ENCODE peak calls at places on chromosomes 2 and 18, in eight cellular contexts. L is Peyer's patch, V is ascending aorta, T is HCT116, R is AG04450, I is heart right ventricle, Z is spleen, J is cardiac muscle cell. P is an unnamed sample.

GRCh38 chr18:55261253-55261652 is 302.0 kb upstream of the CCDC68 start:
- DNase-seq in J (no peak), T (no peak), I (no peak), Z (no peak), L (no peak), V (no peak), R (no peak), P (no peak)

GRCh38 chr2:158772306-158773078 is 22.6 kb upstream of the DAPL1 start:
- DNase-seq in L (no peak), I (no peak), Z (no peak), V (no peak), T (no peak), J (no peak), R (no peak), P (peak; percentile 91)

GRCh38 chr2:98669675-98670074 is 61.3 kb downstream of the MGAT4A start:
- DNase-seq in V (no peak), T (no peak), J (peak; percentile 25), L (no peak), I (no peak), R (no peak), Z (no peak), P (no peak)

GRCh38 chr2:194327196-194327888 is 1329.7 kb upstream of the SLC39A10 start:
- DNase-seq in R (no peak), Z (no peak), T (no peak), I (no peak), V (no peak), L (no peak), J (no peak), P (no peak)

GRCh38 chr2:54336136-54336976 is 80.3 kb upstream of the TSPYL6 start:
- DNase-seq in I (no peak), L (no peak), J (peak; percentile 50), Z (no peak), V (no peak), T (no peak), R (peak; percentile 66), P (no peak)

GRCh38 chr2:98565286-98565860 is 42.9 kb downstream of the COA5 start:
- DNase-seq in J (no peak), T (no peak), I (no peak), V (no peak), R (no peak), L (no peak), Z (no peak), P (no peak)

GRCh38 chr2:71254078-71254477 is 27.2 kb upstream of the PAIP2B start:
- DNase-seq in V (no peak), J (no peak), I (no peak), Z (no peak), T (no peak), L (no peak), R (no peak), P (no peak)

GRCh38 chr2:464562-465309 is 176.8 kb upstream of the ALKAL2 start:
- DNase-seq in T (no peak), L (no peak), R (no peak), Z (no peak), J (no peak), I (no peak), V (no peak), P (no peak)

GRCh38 chr18:54382076-54382475 is 24.4 kb downstream of the C18orf54 start:
- DNase-seq in I (no peak), J (no peak), L (no peak), T (no peak), V (no peak), Z (no peak), R (no peak), P (no peak)

GRCh38 chr2:212737773-212738172 is 199.2 kb upstream of the ERBB4 start:
- DNase-seq in L (no peak), Z (no peak), T (no peak), V (no peak), I (no peak), R (no peak), J (no peak), P (no peak)

GRCh38 chr18:12282436-12283039 is 25.5 kb upstream of the TUBB6 start:
- DNase-seq in I (no peak), V (no peak), T (no peak), L (no peak), Z (no peak), R (peak; percentile 54), J (peak; percentile 68), P (no peak)

GRCh38 chr2:33009249-33009648 is 62.5 kb downstream of the LTBP1 start:
- DNase-seq in R (no peak), L (no peak), I (no peak), J (no peak), T (no peak), V (no peak), Z (no peak), P (no peak)

GRCh38 chr18:74994502-74995403 is 214.2 kb downstream of the PTGR3 start:
- DNase-seq in Z (no peak), T (no peak), I (no peak), J (peak; percentile 26), V (no peak), R (no peak), L (no peak), P (no peak)

GRCh38 chr18:67669993-67670671 is 153.6 kb upstream of the DSEL start:
- DNase-seq in R (peak; percentile 91), T (no peak), J (peak; percentile 79), V (no peak), L (no peak), I (no peak), Z (no peak), P (no peak)

GRCh38 chr2:23549821-23550535 is 165.0 kb downstream of the KLHL29 start:
- DNase-seq in V (no peak), Z (no peak), J (peak; percentile 56), T (no peak), R (no peak), I (no peak), L (no peak), P (no peak)

DNA sequence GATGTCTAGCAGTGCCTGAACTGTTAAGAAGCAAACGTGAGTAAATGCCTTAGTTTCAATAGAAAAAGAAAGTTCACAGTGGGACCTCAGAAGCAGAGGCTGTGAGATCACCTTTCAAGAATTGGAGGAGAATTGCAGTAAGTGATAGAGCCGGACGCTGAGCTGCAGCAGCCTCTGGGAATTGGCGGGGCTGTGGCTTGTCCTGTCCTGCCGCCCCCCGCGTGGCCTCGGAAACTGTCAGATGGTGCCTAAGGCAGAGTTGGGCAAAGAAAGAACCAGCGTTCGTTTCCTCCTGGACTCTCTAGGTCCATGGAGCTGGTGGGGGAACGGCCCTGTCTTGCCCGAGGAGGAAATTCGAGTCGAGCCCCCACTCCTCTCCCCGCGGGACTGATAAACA is 567 bp upstream of the EMILIN2 start:
- DNase-seq in J (peak; percentile 51), R (no peak), V (no peak), L (peak; percentile 51), T (no peak), I (no peak), Z (peak; percentile 87), P (no peak)
- H3K27ac ChIP-seq in J (peak overlapping the region; percentile 94), R (no peak overlapping the region), V (peak overlapping the region; percentile 79), L (peak overlapping the region; percentile 65), T (no peak overlapping the region), I (peak overlapping the region; percentile 83), Z (peak overlapping the region; percentile 11), P (no peak overlapping the region)

GRCh38 chr18:21452381-21452780 is 148.1 kb downstream of the ESCO1 start:
- DNase-seq in L (no peak), R (no peak), J (no peak), V (no peak), T (no peak), Z (no peak), I (no peak), P (no peak)
- H3K27ac ChIP-seq in L (no peak overlapping the region), R (no peak overlapping the region), J (peak overlapping the region; percentile 19), V (peak overlapping the region; percentile 54), T (no peak overlapping the region), Z (no peak overlapping the region), I (no peak overlapping the region), P (no peak overlapping the region)

GRCh38 chr2:136134126-136134525 is 16.2 kb upstream of the CXCR4 start:
- DNase-seq in I (no peak), T (no peak), L (no peak), Z (no peak), V (no peak), J (no peak), R (no peak), P (no peak)

GRCh38 chr2:136135462-136135861 is 17.5 kb upstream of the CXCR4 start:
- DNase-seq in R (no peak), L (no peak), Z (no peak), J (no peak), I (no peak), V (no peak), T (no peak), P (no peak)

GRCh38 chr2:136131484-136131960 is 13.6 kb upstream of the CXCR4 start:
- DNase-seq in I (no peak), L (no peak), V (no peak), T (no peak), J (no peak), R (no peak), Z (no peak), P (no peak)

GRCh38 chr2:136131961-136132839 is 14.3 kb upstream of the CXCR4 start:
- DNase-seq in J (no peak), L (no peak), V (peak; percentile 19), T (no peak), Z (peak; percentile 91), I (no peak), R (no peak), P (no peak)

GRCh38 chr2:136132840-136133570 is 15.1 kb upstream of the CXCR4 start:
- DNase-seq in V (no peak), Z (no peak), R (no peak), T (no peak), L (no peak), J (no peak), I (no peak), P (no peak)
- H3K27ac ChIP-seq in V (no peak overlapping the region), Z (peak overlapping the region; percentile 96), R (no peak overlapping the region), T (no peak overlapping the region), L (peak overlapping the region; percentile 97), J (no peak overlapping the region), I (no peak overlapping the region), P (no peak overlapping the region)

GRCh38 chr18:73688851-73689659 is 458.6 kb downstream of the FBXO15 start:
- DNase-seq in L (no peak), Z (no peak), J (peak; percentile 83), R (peak; percentile 86), V (no peak), I (no peak), T (no peak), P (no peak)

GRCh38 chr18:73691624-73692023 is 456.0 kb downstream of the FBXO15 start:
- DNase-seq in R (no peak), V (no peak), I (no peak), T (no peak), J (no peak), Z (no peak), L (no peak), P (no peak)

GRCh38 chr18:73688161-73688560 is 459.5 kb downstream of the FBXO15 start:
- DNase-seq in T (no peak), L (no peak), R (no peak), V (no peak), J (no peak), Z (no peak), I (no peak), P (no peak)

GRCh38 chr18:73691118-73691517 is 456.5 kb downstream of the FBXO15 start:
- DNase-seq in I (no peak), J (peak; percentile 63), V (no peak), R (peak; percentile 77), L (no peak), Z (no peak), T (no peak), P (no peak)

DNA sequence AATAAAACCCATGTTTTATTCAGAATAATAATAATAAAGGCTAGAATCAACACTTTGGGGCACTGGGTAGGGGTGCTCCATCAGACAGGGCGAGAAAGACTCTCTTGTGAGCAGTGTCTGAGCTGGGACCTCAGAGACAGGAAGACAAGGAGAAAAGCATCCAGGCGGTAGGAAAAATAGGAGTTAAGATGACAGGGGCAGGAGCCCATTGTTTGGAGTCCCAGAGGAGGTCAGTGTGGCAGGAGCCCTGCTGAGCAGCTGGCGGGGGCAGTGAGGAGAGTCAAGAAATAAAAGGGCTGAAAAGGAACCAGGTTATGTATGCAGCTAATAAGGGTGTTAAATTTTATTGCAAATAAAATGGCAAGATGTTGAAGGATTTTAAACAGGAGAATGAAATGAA is 457.4 kb downstream of the FBXO15 start:
- DNase-seq in L (no peak), Z (no peak), J (no peak), T (no peak), I (no peak), V (no peak), R (no peak), P (no peak)
- H3K27ac ChIP-seq in L (no peak overlapping the region), Z (no peak overlapping the region), J (peak overlapping the region; percentile 85), T (no peak overlapping the region), I (no peak overlapping the region), V (no peak overlapping the region), R (peak overlapping the region; percentile 96), P (no peak overlapping the region)

P was measured in caudate nucleus.